ENCODE peak calls at places on chromosomes 1 and 21, in six cellular contexts. S is ovary, P is A549, D is esophagus muscularis mucosa, O is K562, N is suprapubic skin. L is an unnamed sample.

GRCh38 chr1:63635681-63636080 is 42.5 kb downstream of the PGM1 start:
- DNase-seq in S (no peak), P (no peak), D (no peak), O (no peak), N (no peak), L (no peak)

GRCh38 chr1:207787776-207788175 is 35.9 kb downstream of the CD46 start:
- DNase-seq in S (no peak), P (no peak), D (no peak), O (no peak), N (no peak), L (no peak)

GRCh38 chr1:3068400-3069361 is at the start of gene PRDM16:
- DNase-seq in S (peak), P (peak), D (no peak), O (no peak), N (peak), L (no peak)

GRCh38 chr21:43754948-43755781 is 20.9 kb downstream of the CSTB start:
- DNase-seq in S (no peak), P (no peak), D (no peak), O (no peak), N (no peak), L (no peak)

GRCh38 chr1:47638240-47638639 is 200.4 kb downstream of the FOXD2 start:
- DNase-seq in S (no peak), P (no peak), D (no peak), O (no peak), N (no peak), L (no peak)

GRCh38 chr1:234863596-234863995 is 253.6 kb upstream of the IRF2BP2 start:
- DNase-seq in S (peak), P (no peak), D (no peak), O (no peak), N (no peak), L (no peak)

GRCh38 chr1:78441921-78442320 is 48.9 kb upstream of the PTGFR start:
- DNase-seq in S (no peak), P (no peak), D (no peak), O (no peak), N (no peak), L (no peak)

GRCh38 chr1:206579747-206580437 is 32.4 kb downstream of the EIF2D start:
- DNase-seq in S (no peak), P (no peak), D (peak), O (peak), N (peak), L (peak)

GRCh38 chr1:169529068-169529642 is 43.4 kb upstream of the SLC19A2 start:
- DNase-seq in S (no peak), P (no peak), D (no peak), O (no peak), N (no peak), L (peak)

GRCh38 chr1:26546375-26546774 is 16.8 kb downstream of the RPS6KA1 start:
- DNase-seq in S (no peak), P (no peak), D (no peak), O (no peak), N (no peak), L (no peak)

GRCh38 chr1:30198805-30199403 is 524.5 kb downstream of the MATN1 start:
- DNase-seq in S (no peak), P (no peak), D (peak), O (peak), N (no peak), L (no peak)

GRCh38 chr1:17688217-17688810 is 66.8 kb upstream of the ACTL8 start:
- DNase-seq in S (no peak), P (no peak), D (no peak), O (no peak), N (no peak), L (no peak)

GRCh38 chr1:177848577-177848976 is 121.3 kb downstream of the SEC16B start:
- DNase-seq in S (no peak), P (no peak), D (peak), O (no peak), N (no peak), L (no peak)

GRCh38 chr1:226875641-226876295 is 5.4 kb downstream of the PSEN2 start:
- DNase-seq in S (no peak), P (peak), D (no peak), O (peak), N (no peak), L (peak)

DNA sequence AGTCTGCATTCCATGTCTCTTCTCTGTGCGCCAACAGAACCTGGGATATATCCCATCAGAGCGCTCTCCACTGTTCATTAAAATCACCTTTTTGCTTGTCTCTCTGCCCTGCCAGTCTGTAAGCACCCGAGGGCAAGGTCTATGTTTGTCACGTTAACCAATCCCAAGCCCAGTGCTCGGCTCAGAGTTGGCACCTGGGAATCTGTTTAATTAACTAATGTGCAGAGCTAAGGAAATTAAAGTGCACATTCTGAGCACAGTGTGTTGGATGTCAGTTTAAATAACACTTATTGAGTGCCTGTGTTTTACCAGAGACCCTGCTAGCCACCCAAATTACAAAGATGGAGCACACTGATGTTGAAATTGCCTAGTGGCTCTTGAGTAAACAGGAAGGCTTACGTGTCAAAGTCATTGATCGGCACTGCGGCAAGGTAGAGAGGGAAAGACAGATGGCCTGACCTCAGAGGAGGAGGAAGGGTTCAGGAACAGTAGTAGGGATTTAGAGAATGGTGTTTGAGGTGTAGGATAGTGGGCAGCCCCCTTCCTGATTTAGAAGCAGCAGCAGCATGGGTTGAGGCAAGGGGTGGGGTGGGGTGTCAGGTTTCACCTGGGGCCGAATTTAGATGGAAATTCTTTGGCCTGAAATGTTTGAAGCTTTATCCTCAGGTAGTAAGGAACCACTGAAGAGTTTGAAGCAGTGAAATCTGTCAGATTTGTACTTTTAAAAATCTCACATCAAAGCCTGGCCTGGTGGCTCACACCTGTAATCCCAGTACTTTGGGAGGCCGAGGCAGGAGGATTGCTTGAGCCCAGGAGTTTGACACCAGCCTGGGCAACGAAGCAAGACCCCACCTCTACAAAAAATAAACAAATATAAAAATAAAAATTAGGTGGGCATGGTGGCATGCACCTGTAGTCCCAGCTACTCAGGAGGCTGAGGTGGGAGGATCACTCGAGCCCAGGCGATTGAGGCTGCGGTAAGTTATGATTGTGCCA is 7.7 kb downstream of the ARMH1 start:
- DNase-seq in S (no peak), P (no peak), D (no peak), O (no peak), N (no peak), L (no peak)
- TF ChIP-seq POLR2A in S (no peak), P (no peak), D (no peak), O (no peak), N (no peak), L (no peak)

GRCh38 chr1:94045465-94046056 is 75.4 kb downstream of the ABCA4 start:
- DNase-seq in S (peak), P (peak), D (peak), O (peak), N (peak), L (peak)
- TF ChIP-seq EP300 in S (no peak), P (no peak), D (no peak), O (no peak), N (no peak), L (no peak)

GRCh38 chr1:20017741-20018140 is 38.3 kb upstream of the PLA2G2A start:
- DNase-seq in S (no peak), P (no peak), D (no peak), O (no peak), N (no peak), L (no peak)
- TF ChIP-seq POLR2A in S (no peak), P (no peak), D (no peak), O (no peak), N (no peak), L (no peak)

GRCh38 chr1:211897011-211897410 is 66.4 kb upstream of the LPGAT1 start:
- DNase-seq in S (no peak), P (no peak), D (no peak), O (no peak), N (no peak), L (no peak)

GRCh38 chr1:211894312-211894711 is 63.7 kb upstream of the LPGAT1 start:
- DNase-seq in S (no peak), P (no peak), D (no peak), O (no peak), N (no peak), L (no peak)

GRCh38 chr1:211893260-211893659 is 62.7 kb upstream of the LPGAT1 start:
- DNase-seq in S (no peak), P (no peak), D (no peak), O (no peak), N (no peak), L (no peak)

GRCh38 chr1:211892577-211892976 is 62.0 kb upstream of the LPGAT1 start:
- DNase-seq in S (no peak), P (no peak), D (no peak), O (no peak), N (no peak), L (no peak)

GRCh38 chr1:211895126-211895759 is 64.7 kb upstream of the LPGAT1 start:
- DNase-seq in S (no peak), P (no peak), D (no peak), O (peak), N (no peak), L (no peak)
- TF ChIP-seq EP300 in S (no peak), P (no peak), D (no peak), O (no peak), N (no peak), L (no peak)

GRCh38 chr1:212862111-212862690 is 4.1 kb downstream of the FLVCR1 start:
- DNase-seq in S (no peak), P (no peak), D (no peak), O (no peak), N (no peak), L (no peak)

GRCh38 chr1:212856755-212857154 is 1.3 kb upstream of the FLVCR1 start:
- DNase-seq in S (no peak), P (no peak), D (no peak), O (no peak), N (no peak), L (no peak)

GRCh38 chr1:212858461-212859265 is 588 bp downstream of the FLVCR1 start:
- DNase-seq in S (no peak), P (peak), D (no peak), O (peak), N (peak), L (peak)

GRCh38 chr1:212860713-212861581 is 2.9 kb downstream of the FLVCR1 start:
- DNase-seq in S (no peak), P (no peak), D (no peak), O (peak), N (no peak), L (no peak)

DNA sequence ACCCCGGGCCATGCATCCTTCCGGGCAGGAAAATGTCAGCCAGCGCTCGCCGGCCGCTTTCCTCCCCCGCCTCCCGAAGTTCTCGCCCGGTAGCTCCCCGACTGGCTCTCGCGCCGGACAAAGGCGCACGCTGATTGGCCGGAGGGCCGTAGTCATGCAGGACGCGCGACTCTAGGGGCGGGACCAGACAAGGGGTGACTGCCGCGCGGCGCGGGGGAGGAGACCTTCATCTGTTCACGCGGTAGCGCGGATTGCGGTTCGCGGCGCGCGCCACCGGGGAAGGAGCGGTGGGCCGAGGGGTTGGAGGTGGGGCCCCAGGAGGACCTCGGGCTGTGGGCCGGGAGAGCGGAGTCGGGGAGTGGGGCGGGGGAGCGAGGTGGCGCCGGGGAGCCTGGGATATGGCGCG is at the start of gene FLVCR1:
- DNase-seq in S (peak), P (peak), D (peak), O (peak), N (peak), L (peak)
- TF ChIP-seq POLR2A in S (peak), P (peak), D (no peak), O (peak), N (peak), L (peak)

GRCh38 chr1:21117159-21117953 is 59.3 kb downstream of the EIF4G3 start:
- DNase-seq in S (no peak), P (no peak), D (no peak), O (peak), N (no peak), L (no peak)

GRCh38 chr1:21110163-21110562 is 66.5 kb downstream of the EIF4G3 start:
- DNase-seq in S (no peak), P (no peak), D (no peak), O (no peak), N (no peak), L (no peak)

GRCh38 chr1:21115098-21115760 is 61.5 kb downstream of the EIF4G3 start:
- DNase-seq in S (no peak), P (no peak), D (no peak), O (no peak), N (no peak), L (peak)
- TF ChIP-seq EP300 in S (no peak), P (no peak), D (no peak), O (no peak), N (no peak), L (no peak)

GRCh38 chr1:16215882-16216753 is 3.7 kb upstream of the ARHGEF19 start:
- DNase-seq in S (peak), P (peak), D (no peak), O (peak), N (peak), L (peak)
- TF ChIP-seq POLR2A in S (peak), P (no peak), D (no peak), O (peak), N (no peak), L (peak)

L was measured in transverse colon.